ENCODE peak calls at places on chromosomes 3 and 15, in ten cellular contexts. P is HEK293T; Y is anterior cingulate cortex; D is CD8-positive, alpha-beta memory T cell; A is globus pallidus; Z is activated gamma-delta T cell treated with Interleukin-2 at 50 U/mL for 16 hours; K is T-helper 9 cell; F is HS-27A; X is stimulated activated CD4-positive, alpha-beta T cell treated with anti-CD3 and anti-CD28 coated beads, Interleukin-12 subunit alpha, Interleukin-12 subunit beta, amount 100 ng/mL, for 4 hours; B is EL. H is an unnamed sample.
A peak's percentile ranks its signal among the peaks of the same experiment; 100 is the strongest.

GRCh38 chr3:133461291-133461690 is 61.4 kb downstream of the BFSP2 start:
- DNase-seq in B (no peak), X (no peak), Z (no peak), Y (no peak), D (no peak), P (no peak), F (no peak), A (no peak), K (no peak), H (no peak)

GRCh38 chr3:108125550-108126071 is 34.8 kb upstream of the CD47 start:
- DNase-seq in A (no peak), B (no peak), P (no peak), D (peak; percentile 80), X (peak; percentile 42), F (no peak), Z (peak; percentile 44), K (peak; percentile 47), Y (no peak), H (peak; percentile 92)

GRCh38 chr3:126827121-126827520 is 123.1 kb downstream of the CHCHD6 start:
- DNase-seq in A (no peak), Z (no peak), F (no peak), P (no peak), K (no peak), B (no peak), Y (no peak), D (no peak), X (no peak), H (no peak)

GRCh38 chr3:9690451-9691450 is 12.9 kb upstream of the CPNE9 start:
- DNase-seq in A (peak; percentile 15), K (no peak), P (no peak), X (no peak), B (no peak), D (no peak), Y (no peak), F (no peak), Z (no peak), H (no peak)

GRCh38 chr3:127706312-127706711 is 33.6 kb downstream of the ABTB1 start:
- DNase-seq in X (no peak), Z (no peak), P (no peak), A (no peak), Y (no peak), D (no peak), B (no peak), K (no peak), F (no peak), H (no peak)

GRCh38 chr15:43370975-43371974 is at the start of the genes TUBGCP4 and ZSCAN29:
- DNase-seq in Z (peak; percentile 70), A (peak; percentile 78), D (peak; percentile 68), P (peak; percentile 93), F (peak; percentile 48), B (peak; percentile 83), Y (peak; percentile 67), K (peak; percentile 53), X (peak; percentile 74), H (peak; percentile 61)

GRCh38 chr3:88235102-88235501 is 85.3 kb downstream of the C3orf38 start:
- DNase-seq in D (no peak), F (peak; percentile 29), B (peak; percentile 6), K (no peak), P (no peak), Y (no peak), Z (no peak), A (no peak), X (no peak), H (no peak)

GRCh38 chr3:174863488-174863887 is 4.4 kb downstream of the NAALADL2 start:
- DNase-seq in K (no peak), Y (no peak), P (no peak), F (no peak), A (no peak), Z (no peak), D (no peak), X (no peak), B (peak; percentile 9), H (no peak)

GRCh38 chr15:60941448-60941847 is 287.7 kb downstream of the RORA start:
- DNase-seq in Z (no peak), K (no peak), B (peak; percentile 66), P (no peak), A (no peak), D (no peak), Y (no peak), X (no peak), F (no peak), H (no peak)

GRCh38 chr15:29400701-29401100 is 131.1 kb upstream of the NSMCE3 start:
- DNase-seq in X (no peak), P (no peak), F (no peak), Y (no peak), A (no peak), B (no peak), D (no peak), K (no peak), Z (no peak), H (no peak)

GRCh38 chr15:91472316-91472756 is 372.3 kb downstream of the SV2B start:
- DNase-seq in K (no peak), Z (peak; percentile 19), P (no peak), B (no peak), X (no peak), D (peak; percentile 54), F (no peak), Y (no peak), A (no peak), H (peak; percentile 31)

GRCh38 chr15:48644827-48645557 is 517 bp downstream of the FBN1 start:
- DNase-seq in B (peak; percentile 67), A (peak; percentile 86), D (no peak), K (no peak), P (peak; percentile 26), Y (peak; percentile 79), Z (no peak), F (no peak), X (no peak), H (no peak)

GRCh38 chr15:96276438-96277210 is 53.9 kb upstream of the NR2F2 start:
- DNase-seq in D (no peak), B (peak; percentile 83), F (no peak), Y (no peak), K (no peak), Z (no peak), P (no peak), A (no peak), X (no peak), H (no peak)

GRCh38 chr3:187101184-187102072 is 37.9 kb downstream of the RPL39L start:
- DNase-seq in B (peak; percentile 72), X (peak; percentile 45), Y (peak; percentile 1), D (peak; percentile 31), P (peak; percentile 10), F (no peak), A (peak; percentile 33), K (peak; percentile 36), Z (peak; percentile 49), H (peak; percentile 25)

GRCh38 chr15:63502843-63503738 is 1.3 kb upstream of the USP3 start:
- DNase-seq in B (peak; percentile 98), A (peak; percentile 66), D (peak; percentile 74), Z (peak; percentile 65), K (peak; percentile 62), P (no peak), Y (peak; percentile 36), F (peak; percentile 83), X (peak; percentile 56), H (peak; percentile 56)

GRCh38 chr3:73448761-73449290 is 175.9 kb downstream of the PDZRN3 start:
- DNase-seq in X (no peak), K (no peak), D (no peak), F (no peak), B (no peak), P (no peak), Z (no peak), A (no peak), Y (no peak), H (no peak)

GRCh38 chr15:56341201-56341600 is 24.0 kb upstream of the TEX9 start:
- DNase-seq in B (peak; percentile 24), Y (no peak), X (no peak), K (no peak), P (no peak), A (no peak), F (no peak), Z (no peak), D (no peak), H (no peak)

GRCh38 chr3:51974963-51975856 is at the start of gene ABHD14A:
- DNase-seq in X (peak; percentile 65), P (peak; percentile 82), D (peak; percentile 76), K (peak; percentile 64), Y (peak; percentile 65), B (peak; percentile 70), F (no peak), A (peak; percentile 76), Z (peak; percentile 61), H (peak; percentile 58)

GRCh38 chr3:114706591-114707224 is 412.9 kb downstream of the TIGIT start:
- DNase-seq in P (peak; percentile 7), D (no peak), A (no peak), X (no peak), F (peak; percentile 1), K (no peak), B (peak; percentile 56), Z (no peak), Y (no peak), H (no peak)

GRCh38 chr3:136152963-136153362 is 43.2 kb downstream of the MSL2 start:
- DNase-seq in K (no peak), X (no peak), F (no peak), A (no peak), Y (no peak), D (no peak), P (no peak), B (no peak), Z (no peak), H (no peak)

GRCh38 chr3:187919018-187919417 is 173.8 kb upstream of the BCL6 start:
- DNase-seq in Y (no peak), B (no peak), P (no peak), K (peak; percentile 40), Z (peak; percentile 54), A (no peak), F (no peak), D (peak; percentile 60), X (peak; percentile 33), H (peak; percentile 38)

GRCh38 chr3:28109829-28110228 is 131.6 kb upstream of the CMC1 start:
- DNase-seq in A (no peak), D (no peak), P (no peak), Y (no peak), X (no peak), Z (no peak), B (peak; percentile 17), F (no peak), K (no peak), H (no peak)

GRCh38 chr3:69948246-69948862 is 51.2 kb upstream of the SAMMSON start:
- DNase-seq in B (peak; percentile 56), D (no peak), A (peak; percentile 81), F (peak; percentile 30), Y (no peak), X (no peak), K (no peak), P (peak; percentile 15), Z (no peak), H (no peak)

GRCh38 chr15:54820811-54821210 is 375.9 kb downstream of the RSL24D1 start:
- DNase-seq in F (no peak), B (no peak), Y (peak; percentile 14), K (no peak), X (no peak), P (no peak), Z (no peak), A (peak; percentile 55), D (no peak), H (no peak)

GRCh38 chr3:124266517-124266916 is 274.6 kb upstream of the ROPN1 start:
- DNase-seq in Y (no peak), Z (no peak), F (no peak), P (peak; percentile 53), X (no peak), A (no peak), D (no peak), B (no peak), K (no peak), H (no peak)

GRCh38 chr3:16568532-16568931 is 36.7 kb downstream of the DAZL start:
- DNase-seq in F (no peak), Z (no peak), B (no peak), P (no peak), Y (no peak), X (no peak), D (no peak), A (no peak), K (no peak), H (no peak)

GRCh38 chr15:78917888-78918287 is 27.0 kb downstream of the CTSH start:
- DNase-seq in Y (no peak), A (no peak), Z (no peak), D (no peak), X (no peak), B (no peak), K (no peak), P (no peak), F (no peak), H (no peak)

GRCh38 chr3:197450295-197450694 is 105.5 kb downstream of the BDH1 start:
- DNase-seq in A (no peak), B (no peak), Z (no peak), P (no peak), F (no peak), K (no peak), Y (no peak), D (no peak), X (no peak), H (no peak)

H was measured in T-helper 2 cell.